ENCODE peak calls at places on chromosome 11, in eight cellular contexts. Q is H1, R is GM12878, J is endothelial cell of umbilical vein, D is sigmoid colon, V is aorta, A is psoas muscle, I is heart right ventricle. U is an unnamed sample.
A peak's percentile ranks its signal among the peaks of the same experiment; 100 is the strongest.

GRCh38 chr11:10323793-10324170 is 18.9 kb downstream of the ADM start:
- DNase-seq in V (no peak), R (no peak), D (no peak), A (no peak), J (peak; percentile 68), Q (no peak), I (no peak), U (no peak)

GRCh38 chr11:18775492-18776292 is 15.9 kb downstream of the PTPN5 start:
- DNase-seq in D (no peak), R (no peak), A (peak; percentile 64), I (peak; percentile 58), V (no peak), Q (peak; percentile 46), J (peak; percentile 41), U (peak; percentile 85)

GRCh38 chr11:72081856-72082255 is 1.2 kb downstream of the LRRC51 start:
- DNase-seq in V (no peak), D (no peak), I (no peak), A (no peak), Q (no peak), R (no peak), J (no peak), U (no peak)

GRCh38 chr11:43282607-43283440 is 29.0 kb upstream of the API5 start:
- DNase-seq in Q (no peak), V (peak; percentile 76), R (no peak), J (peak; percentile 50), I (no peak), D (no peak), A (peak; percentile 62), U (peak; percentile 28)

GRCh38 chr11:100719809-100720221 is 32.7 kb downstream of the ARHGAP42 start:
- DNase-seq in V (no peak), D (no peak), I (peak; percentile 80), Q (no peak), A (peak; percentile 62), R (no peak), J (peak; percentile 96), U (peak; percentile 66)

GRCh38 chr11:2583605-2583958 is 116.2 kb downstream of the KCNQ1OT1 start:
- DNase-seq in Q (no peak), R (no peak), D (no peak), I (no peak), V (peak; percentile 40), J (no peak), A (no peak), U (peak; percentile 1)

GRCh38 chr11:30171661-30172060 is 59.2 kb upstream of the FSHB start:
- DNase-seq in R (no peak), I (no peak), V (no peak), J (no peak), D (no peak), A (no peak), Q (no peak), U (no peak)

GRCh38 chr11:8604078-8604723 is 10.2 kb upstream of the STK33 start:
- DNase-seq in R (no peak), Q (peak; percentile 17), J (peak; percentile 53), I (no peak), D (peak; percentile 84), A (peak; percentile 62), V (peak; percentile 82), U (peak; percentile 70)

GRCh38 chr11:131372243-131372930 is 2.0 kb downstream of the NTM start:
- DNase-seq in R (no peak), A (no peak), Q (no peak), I (no peak), D (no peak), V (no peak), J (no peak), U (no peak)

DNA sequence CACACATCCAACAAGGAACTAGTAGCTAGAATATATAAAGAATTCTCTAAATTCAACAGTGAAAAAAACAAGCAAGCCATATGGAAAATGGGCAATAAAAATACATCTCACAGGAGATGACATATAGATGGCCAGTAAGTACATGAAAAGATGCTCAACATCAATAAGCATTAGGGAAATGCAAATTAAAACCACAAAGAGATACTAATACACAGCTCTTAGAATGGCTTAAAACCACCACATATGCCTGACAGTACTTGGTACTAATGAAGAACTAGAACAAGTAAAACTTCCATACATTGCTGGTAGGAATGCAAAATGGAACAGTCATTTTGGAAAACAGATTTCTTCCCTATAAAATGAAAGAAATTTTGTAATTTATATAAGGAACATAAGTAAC is 71.6 kb upstream of the GAB2 start:
- DNase-seq in J (no peak), I (no peak), D (no peak), A (no peak), V (no peak), R (no peak), Q (no peak), U (no peak)
- H3K4me1 ChIP-seq in J (no peaks in the 10 kb centered on the region), I (no peaks in the 10 kb centered on the region), D (no peaks in the 10 kb centered on the region), A (no peaks in the 10 kb centered on the region), V (no peaks in the 10 kb centered on the region), R (no peaks in the 10 kb centered on the region), Q (no peaks in the 10 kb centered on the region), U (no peaks in the 10 kb centered on the region)

GRCh38 chr11:579830-580601 is 3.7 kb downstream of the PHRF1 start:
- DNase-seq in D (no peak), J (no peak), I (no peak), Q (no peak), A (no peak), R (no peak), V (no peak), U (peak; percentile 87)
- H3K4me1 ChIP-seq in D (peaks cover 45% of the 10 kb centered on the region), J (peaks cover 14% of the 10 kb centered on the region), I (peaks cover 26% of the 10 kb centered on the region), Q (peaks cover 4% of the 10 kb centered on the region), A (peaks cover 39% of the 10 kb centered on the region), R (peaks cover 15% of the 10 kb centered on the region), V (no peaks in the 10 kb centered on the region), U (peaks cover 39% of the 10 kb centered on the region)

GRCh38 chr11:48012051-48012391 is 31.7 kb downstream of the PTPRJ start:
- DNase-seq in R (no peak), Q (no peak), J (no peak), I (no peak), A (no peak), V (no peak), D (peak; percentile 24), U (no peak)

GRCh38 chr11:48011125-48012050 is 31.0 kb downstream of the PTPRJ start:
- DNase-seq in J (no peak), R (no peak), I (no peak), V (no peak), Q (no peak), A (no peak), D (peak; percentile 15), U (no peak)

GRCh38 chr11:48017105-48017874 is 36.9 kb downstream of the PTPRJ start:
- DNase-seq in A (no peak), Q (no peak), V (no peak), J (no peak), D (no peak), R (no peak), I (no peak), U (no peak)

GRCh38 chr11:48013269-48013901 is 33.0 kb downstream of the PTPRJ start:
- DNase-seq in Q (no peak), D (peak; percentile 58), R (no peak), J (peak; percentile 43), I (no peak), A (no peak), V (no peak), U (no peak)

GRCh38 chr11:48014917-48015316 is 34.6 kb downstream of the PTPRJ start:
- DNase-seq in I (no peak), Q (no peak), D (no peak), R (no peak), J (no peak), V (no peak), A (no peak), U (no peak)
- H3K4me1 ChIP-seq in I (no peaks in the 10 kb centered on the region), Q (peaks cover 7% of the 10 kb centered on the region), D (peaks cover 28% of the 10 kb centered on the region), R (peaks cover 75% of the 10 kb centered on the region), J (peaks cover 22% of the 10 kb centered on the region), V (no peaks in the 10 kb centered on the region), A (no peaks in the 10 kb centered on the region), U (peaks cover 15% of the 10 kb centered on the region)

GRCh38 chr11:117070016-117070415 is 28.2 kb downstream of the SIK3 start:
- DNase-seq in A (no peak), Q (no peak), I (no peak), D (no peak), V (no peak), J (peak; percentile 77), R (no peak), U (no peak)
- H3K4me1 ChIP-seq in A (peaks cover 48% of the 10 kb centered on the region), Q (peaks cover 3% of the 10 kb centered on the region), I (peaks cover 5% of the 10 kb centered on the region), D (peaks cover 65% of the 10 kb centered on the region), V (peaks cover 9% of the 10 kb centered on the region), J (peaks cover 31% of the 10 kb centered on the region), R (peaks cover 16% of the 10 kb centered on the region), U (peaks cover 26% of the 10 kb centered on the region)

DNA sequence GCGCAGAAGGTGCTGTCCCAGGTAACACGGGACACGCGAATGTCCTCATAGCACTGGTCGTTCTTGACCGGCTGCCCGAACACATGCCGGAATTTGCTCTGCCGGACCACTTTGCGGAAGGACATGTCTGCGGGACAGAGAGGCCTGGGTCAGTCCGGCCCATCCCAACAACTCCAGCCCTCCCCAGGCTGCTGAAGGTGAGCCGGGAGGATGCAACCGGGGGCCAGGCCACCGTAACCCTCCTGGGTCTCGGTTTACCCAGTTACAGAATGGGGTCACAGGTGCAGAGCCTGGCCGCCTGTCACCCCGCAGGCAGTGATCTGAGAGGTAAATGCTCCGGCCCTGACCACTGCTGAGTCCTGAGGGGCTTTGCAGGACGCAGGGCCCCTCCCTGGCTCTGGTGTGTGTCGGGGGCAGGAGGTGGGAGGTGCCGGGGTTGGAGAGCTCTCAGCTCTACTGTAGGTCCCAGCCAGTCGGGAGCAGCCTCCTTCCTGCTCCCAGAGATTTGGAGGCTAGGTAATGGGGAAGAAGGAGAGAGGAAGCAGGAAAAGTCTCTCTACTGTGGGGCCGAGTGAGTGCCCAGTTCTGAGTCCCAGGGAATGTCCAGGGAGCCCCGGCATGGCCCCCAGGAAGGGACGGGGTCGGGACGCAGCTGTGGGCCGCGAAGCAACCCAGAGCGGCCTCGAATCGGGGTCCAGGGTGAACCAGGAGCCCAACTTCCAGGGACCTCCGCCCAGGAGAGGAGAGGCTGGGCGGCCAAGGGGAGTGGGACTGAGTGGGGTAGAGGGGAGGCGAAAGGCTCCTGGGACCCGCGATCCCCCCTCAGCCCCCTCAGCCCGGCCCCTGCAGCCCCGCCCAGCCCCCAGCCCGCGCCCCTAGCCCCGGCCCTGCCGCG is 525 bp downstream of the CORO1B start:
- DNase-seq in I (no peak), A (no peak), R (no peak), V (no peak), Q (no peak), D (no peak), J (no peak), U (no peak)
- H3K4me1 ChIP-seq in I (peaks cover 14% of the 10 kb centered on the region), A (peaks cover 8% of the 10 kb centered on the region), R (peaks cover 43% of the 10 kb centered on the region), V (no peaks in the 10 kb centered on the region), Q (no peaks in the 10 kb centered on the region), D (peaks cover 28% of the 10 kb centered on the region), J (peaks cover 6% of the 10 kb centered on the region), U (peaks cover 23% of the 10 kb centered on the region)